ENCODE peak calls at places on chromosomes 2 and 18, in four cellular contexts. One of them, this sample, is unnamed. For H3K27me3, the result is how much of the 10 kb centered on the place peaks cover.

GRCh38 chr2:72562451-72563153 is 263.2 kb downstream of the EXOC6B start:
- DNase-seq in kidney epithelial cell: no peak
- DNase-seq in stomach: no peak
- DNase-seq in tibial nerve: no peak
- DNase-seq in this sample: no peak

GRCh38 chr2:11637546-11637945 is 32.4 kb downstream of the NTSR2 start:
- DNase-seq in stomach: no peak
- DNase-seq in kidney epithelial cell: no peak
- DNase-seq in tibial nerve: no peak
- DNase-seq in this sample: no peak

GRCh38 chr18:8443505-8443904 is 165.7 kb upstream of the RAB12 start:
- DNase-seq in stomach: no peak
- DNase-seq in kidney epithelial cell: no peak
- DNase-seq in tibial nerve: no peak
- DNase-seq in this sample: no peak

GRCh38 chr2:39666489-39667141 is 898 bp downstream of the TMEM178A start:
- DNase-seq in kidney epithelial cell: no peak
- DNase-seq in tibial nerve: no peak
- DNase-seq in stomach: no peak
- DNase-seq in this sample: no peak

GRCh38 chr2:181621779-181622490 is 35.0 kb downstream of the CERKL start:
- DNase-seq in tibial nerve: no peak
- DNase-seq in kidney epithelial cell: no peak
- DNase-seq in stomach: no peak
- DNase-seq in this sample: no peak

GRCh38 chr2:151518802-151519201 is 109.1 kb downstream of the RIF1 start:
- DNase-seq in stomach: no peak
- DNase-seq in tibial nerve: no peak
- DNase-seq in kidney epithelial cell: no peak
- DNase-seq in this sample: no peak

GRCh38 chr2:197878792-197879191 is 74.4 kb downstream of the PLCL1 start:
- DNase-seq in stomach: no peak
- DNase-seq in kidney epithelial cell: no peak
- DNase-seq in tibial nerve: no peak
- DNase-seq in this sample: peak

GRCh38 chr2:2828774-2829368 is 497.8 kb upstream of the MYT1L start:
- DNase-seq in tibial nerve: no peak
- DNase-seq in kidney epithelial cell: no peak
- DNase-seq in stomach: peak
- DNase-seq in this sample: no peak

GRCh38 chr2:33366473-33366872 is 110.0 kb upstream of the RASGRP3 start:
- DNase-seq in tibial nerve: no peak
- DNase-seq in stomach: peak
- DNase-seq in kidney epithelial cell: peak
- DNase-seq in this sample: peak

GRCh38 chr2:237723613-237724012 is 75.0 kb upstream of the RBM44 start:
- DNase-seq in stomach: peak
- DNase-seq in kidney epithelial cell: no peak
- DNase-seq in tibial nerve: no peak
- DNase-seq in this sample: no peak

GRCh38 chr2:151914989-151915628 is 86.9 kb upstream of the ARL5A start:
- DNase-seq in kidney epithelial cell: no peak
- DNase-seq in tibial nerve: no peak
- DNase-seq in stomach: no peak
- DNase-seq in this sample: no peak

GRCh38 chr2:179344280-179344961 is 79.8 kb upstream of the SESTD1 start:
- DNase-seq in stomach: no peak
- DNase-seq in kidney epithelial cell: no peak
- DNase-seq in tibial nerve: no peak
- DNase-seq in this sample: no peak

GRCh38 chr2:157058161-157058560 is 199.3 kb upstream of the GALNT5 start:
- DNase-seq in tibial nerve: no peak
- DNase-seq in stomach: no peak
- DNase-seq in kidney epithelial cell: no peak
- DNase-seq in this sample: no peak

GRCh38 chr2:128752691-128753263 is 434.1 kb upstream of the HS6ST1 start:
- DNase-seq in tibial nerve: no peak
- DNase-seq in stomach: no peak
- DNase-seq in kidney epithelial cell: no peak
- DNase-seq in this sample: no peak

GRCh38 chr2:20123871-20124594 is 72.6 kb upstream of the LAPTM4A start:
- DNase-seq in kidney epithelial cell: no peak
- DNase-seq in tibial nerve: no peak
- DNase-seq in stomach: no peak
- DNase-seq in this sample: no peak

GRCh38 chr2:45935791-45936622 is 284.5 kb downstream of the PRKCE start:
- DNase-seq in stomach: peak
- DNase-seq in tibial nerve: peak
- DNase-seq in kidney epithelial cell: peak
- DNase-seq in this sample: peak

GRCh38 chr2:96558061-96558460 is 21.5 kb downstream of the ARID5A start:
- DNase-seq in stomach: no peak
- DNase-seq in kidney epithelial cell: no peak
- DNase-seq in tibial nerve: no peak
- DNase-seq in this sample: no peak

GRCh38 chr2:179237209-179237946 is 27.3 kb downstream of the SESTD1 start:
- DNase-seq in stomach: no peak
- DNase-seq in kidney epithelial cell: no peak
- DNase-seq in tibial nerve: no peak
- DNase-seq in this sample: no peak

GRCh38 chr2:214899751-214900150 is 90.3 kb upstream of the BARD1 start:
- DNase-seq in kidney epithelial cell: no peak
- DNase-seq in stomach: no peak
- DNase-seq in tibial nerve: no peak
- DNase-seq in this sample: no peak

GRCh38 chr2:241350878-241351639 is 5.0 kb upstream of the FARP2 start:
- DNase-seq in kidney epithelial cell: peak
- DNase-seq in tibial nerve: no peak
- DNase-seq in stomach: no peak
- DNase-seq in this sample: no peak

GRCh38 chr2:156333274-156333950 is 891 bp upstream of the NR4A2 start:
- DNase-seq in tibial nerve: no peak
- DNase-seq in stomach: no peak
- DNase-seq in kidney epithelial cell: no peak
- DNase-seq in this sample: no peak

GRCh38 chr2:158539176-158539895 is 82.6 kb downstream of the PKP4 start:
- DNase-seq in stomach: no peak
- DNase-seq in kidney epithelial cell: peak
- DNase-seq in tibial nerve: no peak
- DNase-seq in this sample: peak

GRCh38 chr2:196413821-196414274 is 225.7 kb upstream of the CCDC150 start:
- DNase-seq in stomach: no peak
- DNase-seq in tibial nerve: no peak
- DNase-seq in kidney epithelial cell: peak
- DNase-seq in this sample: no peak

GRCh38 chr2:128732976-128733431 is 414.3 kb upstream of the HS6ST1 start:
- DNase-seq in kidney epithelial cell: no peak
- DNase-seq in stomach: no peak
- DNase-seq in tibial nerve: no peak
- DNase-seq in this sample: no peak

GRCh38 chr2:241774419-241775222 is 2.0 kb upstream of the GAL3ST2 start:
- DNase-seq in stomach: peak
- DNase-seq in tibial nerve: no peak
- DNase-seq in kidney epithelial cell: no peak
- DNase-seq in this sample: no peak

GRCh38 chr2:129112181-129112580 is 793.5 kb upstream of the HS6ST1 start:
- DNase-seq in kidney epithelial cell: no peak
- DNase-seq in tibial nerve: no peak
- DNase-seq in stomach: no peak
- DNase-seq in this sample: no peak

GRCh38 chr18:9175115-9175514 is 38.5 kb downstream of the ANKRD12 start:
- DNase-seq in kidney epithelial cell: no peak
- DNase-seq in stomach: no peak
- DNase-seq in tibial nerve: no peak
- DNase-seq in this sample: no peak

GRCh38 chr18:48031011-48031480 is 100.6 kb upstream of the SMAD2 start:
- DNase-seq in stomach: peak
- DNase-seq in kidney epithelial cell: no peak
- DNase-seq in tibial nerve: no peak
- DNase-seq in this sample: peak

GRCh38 chr18:57942090-57942489 is 101.9 kb upstream of the NEDD4L start:
- DNase-seq in stomach: no peak
- DNase-seq in kidney epithelial cell: no peak
- DNase-seq in tibial nerve: no peak
- DNase-seq in this sample: no peak

GRCh38 chr2:116747103-116747502 is 1067.4 kb upstream of the DDX18 start:
- DNase-seq in kidney epithelial cell: no peak
- DNase-seq in tibial nerve: no peak
- DNase-seq in stomach: no peak
- DNase-seq in this sample: no peak

DNA sequence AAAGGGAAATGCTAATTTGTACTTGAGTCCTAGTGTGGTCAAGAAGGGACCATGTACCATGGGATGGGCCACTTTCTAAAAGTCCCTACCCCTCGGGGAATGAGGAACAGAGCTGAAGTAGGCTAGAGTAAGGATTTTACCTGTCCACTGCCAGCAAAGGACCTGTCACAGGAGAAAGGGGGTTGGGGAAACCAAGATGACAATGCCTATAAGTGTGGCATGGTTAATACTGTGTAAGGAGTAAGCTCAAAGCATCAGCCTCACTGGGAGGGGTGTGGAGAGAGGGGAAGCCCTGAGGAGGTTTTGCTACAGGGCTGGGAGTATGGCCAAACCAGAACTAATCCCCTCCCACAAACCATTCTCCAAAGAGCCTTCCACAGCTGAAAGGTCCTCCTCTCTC is 15.8 kb downstream of the GKN2 start:
- DNase-seq in stomach: no peak
- DNase-seq in kidney epithelial cell: no peak
- DNase-seq in tibial nerve: no peak
- DNase-seq in this sample: no peak
- H3K27me3 ChIP-seq in stomach: under half
- H3K27me3 ChIP-seq in kidney epithelial cell: under half
- H3K27me3 ChIP-seq in tibial nerve: under half
- H3K27me3 ChIP-seq in this sample: under half

GRCh38 chr2:8452296-8452695 is 229.6 kb upstream of the ID2 start:
- DNase-seq in stomach: no peak
- DNase-seq in tibial nerve: no peak
- DNase-seq in kidney epithelial cell: no peak
- DNase-seq in this sample: no peak

GRCh38 chr2:8453904-8454302 is 228.0 kb upstream of the ID2 start:
- DNase-seq in stomach: no peak
- DNase-seq in tibial nerve: no peak
- DNase-seq in kidney epithelial cell: no peak
- DNase-seq in this sample: no peak

GRCh38 chr2:8451273-8451672 is 230.6 kb upstream of the ID2 start:
- DNase-seq in kidney epithelial cell: no peak
- DNase-seq in tibial nerve: no peak
- DNase-seq in stomach: no peak
- DNase-seq in this sample: no peak

GRCh38 chr2:8454797-8455196 is 227.1 kb upstream of the ID2 start:
- DNase-seq in tibial nerve: no peak
- DNase-seq in stomach: no peak
- DNase-seq in kidney epithelial cell: no peak
- DNase-seq in this sample: no peak

DNA sequence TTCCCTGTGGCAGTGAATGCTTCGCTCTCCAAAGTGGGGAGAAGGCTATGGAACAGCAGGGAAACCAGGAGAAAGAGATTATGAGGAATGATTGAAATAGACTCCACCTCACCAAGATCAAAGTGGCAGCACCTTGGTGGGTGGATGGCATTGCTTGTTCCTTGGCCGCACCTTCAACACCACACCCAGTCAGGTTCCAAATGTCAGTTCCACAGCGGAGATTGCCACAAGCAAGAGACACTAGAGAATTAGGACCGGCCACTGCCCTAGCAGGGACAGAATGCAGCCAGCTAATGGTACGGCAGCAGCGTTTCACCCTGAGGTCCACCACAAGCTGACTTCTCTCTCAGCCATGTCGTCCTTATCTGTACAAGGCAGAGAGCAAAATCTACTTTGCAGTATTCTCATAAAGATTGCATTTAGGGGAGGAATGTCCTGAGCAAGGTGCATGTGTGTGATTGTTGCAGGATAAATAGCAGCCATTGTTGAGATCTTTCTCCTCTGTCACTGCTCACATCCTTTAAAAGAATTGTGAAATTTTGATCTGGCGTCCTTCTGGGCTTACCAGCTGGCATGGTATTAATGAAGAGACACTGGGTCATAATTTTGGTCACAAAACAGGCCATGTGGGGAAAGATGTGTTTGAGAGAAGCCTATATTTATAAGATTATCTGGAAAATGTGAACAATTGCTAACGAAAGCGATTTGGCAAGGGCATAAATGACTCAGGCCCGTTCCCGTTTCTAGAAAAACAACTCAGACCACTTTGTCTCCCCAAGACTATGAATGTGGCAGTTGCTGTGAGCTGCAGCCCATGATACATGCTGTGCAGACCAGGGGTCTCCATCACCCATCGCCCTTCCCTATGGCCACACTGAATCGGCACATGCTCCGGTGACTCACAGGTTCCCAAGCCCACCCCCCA is 228.6 kb upstream of the ID2 start:
- DNase-seq in kidney epithelial cell: no peak
- DNase-seq in tibial nerve: no peak
- DNase-seq in stomach: no peak
- DNase-seq in this sample: no peak
- H3K27me3 ChIP-seq in kidney epithelial cell: under half
- H3K27me3 ChIP-seq in tibial nerve: under half
- H3K27me3 ChIP-seq in stomach: under half
- H3K27me3 ChIP-seq in this sample: under half

GRCh38 chr2:84874381-84875212 is 6.3 kb downstream of the TRABD2A start:
- DNase-seq in kidney epithelial cell: no peak
- DNase-seq in tibial nerve: no peak
- DNase-seq in stomach: no peak
- DNase-seq in this sample: no peak
- H3K27me3 ChIP-seq in kidney epithelial cell: under half
- H3K27me3 ChIP-seq in tibial nerve: under half
- H3K27me3 ChIP-seq in stomach: under half
- H3K27me3 ChIP-seq in this sample: under half

GRCh38 chr2:206267567-206267966 is 6.9 kb upstream of the ZDBF2 start:
- DNase-seq in stomach: no peak
- DNase-seq in tibial nerve: no peak
- DNase-seq in kidney epithelial cell: no peak
- DNase-seq in this sample: no peak

GRCh38 chr2:206260427-206261012 is 13.9 kb upstream of the ZDBF2 start:
- DNase-seq in tibial nerve: no peak
- DNase-seq in kidney epithelial cell: no peak
- DNase-seq in stomach: no peak
- DNase-seq in this sample: no peak

GRCh38 chr2:206266130-206267125 is 8.0 kb upstream of the ZDBF2 start:
- DNase-seq in stomach: no peak
- DNase-seq in tibial nerve: no peak
- DNase-seq in kidney epithelial cell: no peak
- DNase-seq in this sample: no peak

GRCh38 chr2:206259615-206260426 is 14.6 kb upstream of the ZDBF2 start:
- DNase-seq in stomach: no peak
- DNase-seq in tibial nerve: no peak
- DNase-seq in kidney epithelial cell: no peak
- DNase-seq in this sample: no peak

GRCh38 chr2:206263959-206264603 is 10.4 kb upstream of the ZDBF2 start:
- DNase-seq in stomach: no peak
- DNase-seq in kidney epithelial cell: no peak
- DNase-seq in tibial nerve: no peak
- DNase-seq in this sample: no peak
- H3K27me3 ChIP-seq in stomach: half or more
- H3K27me3 ChIP-seq in kidney epithelial cell: under half
- H3K27me3 ChIP-seq in tibial nerve: half or more
- H3K27me3 ChIP-seq in this sample: under half